ENCODE peak calls at places on chromosomes 3 and 15, in four cellular contexts. O is pancreas, A is SK-N-SH, N is A549. S is an unnamed sample.

GRCh38 chr3:95341314-95341713 is 1278.5 kb downstream of the NSUN3 start:
- DNase-seq in N (no peak), A (no peak), O (peak), S (no peak)

GRCh38 chr3:136711277-136711676 is 40.9 kb downstream of the STAG1 start:
- DNase-seq in O (no peak), A (no peak), N (no peak), S (no peak)

GRCh38 chr15:65085990-65086679 is 9.6 kb downstream of the KBTBD13 start:
- DNase-seq in N (peak), O (peak), A (peak), S (no peak)

GRCh38 chr3:23926246-23926645 is 9.3 kb downstream of the RPL15 start:
- DNase-seq in O (no peak), N (no peak), A (no peak), S (no peak)

GRCh38 chr3:59563072-59563605 is 513.3 kb upstream of the CFAP20DC start:
- DNase-seq in N (no peak), A (no peak), O (no peak), S (no peak)

GRCh38 chr3:127680146-127680661 is 7.5 kb downstream of the ABTB1 start:
- DNase-seq in O (no peak), N (no peak), A (no peak), S (peak)

GRCh38 chr3:134852893-134853351 is 57.9 kb downstream of the EPHB1 start:
- DNase-seq in A (no peak), O (no peak), N (no peak), S (no peak)

GRCh38 chr3:145133281-145133680 is 1027.7 kb downstream of the PLOD2 start:
- DNase-seq in A (no peak), O (no peak), N (no peak), S (no peak)

GRCh38 chr3:46466273-46466672 is 1.6 kb upstream of the LTF start:
- DNase-seq in A (no peak), N (no peak), O (peak), S (no peak)

GRCh38 chr3:137770821-137771399 is 6.8 kb downstream of the SOX14 start:
- DNase-seq in A (peak), O (no peak), N (no peak), S (no peak)

GRCh38 chr3:23084367-23084766 is 118.8 kb upstream of the UBE2E2 start:
- DNase-seq in O (no peak), N (no peak), A (no peak), S (no peak)

GRCh38 chr15:51311510-51311909 is 26.9 kb downstream of the CYP19A1 start:
- DNase-seq in A (no peak), N (no peak), O (no peak), S (no peak)

GRCh38 chr15:29337156-29337959 is 67.7 kb upstream of the NSMCE3 start:
- DNase-seq in O (peak), N (no peak), A (no peak), S (no peak)

GRCh38 chr3:63993653-63994079 is 29.6 kb downstream of the PSMD6 start:
- DNase-seq in N (peak), A (peak), O (peak), S (peak)

GRCh38 chr3:69186575-69187093 is 64.2 kb upstream of the LMOD3 start:
- DNase-seq in O (no peak), A (no peak), N (no peak), S (no peak)

GRCh38 chr3:142888099-142888483 is 792 bp downstream of the PCOLCE2 start:
- DNase-seq in O (peak), A (peak), N (peak), S (no peak)

GRCh38 chr15:100341662-100342560 is at the start of gene ADAMTS17:
- DNase-seq in A (peak), N (peak), O (peak), S (peak)

GRCh38 chr3:71142440-71143161 is 440.9 kb downstream of the FOXP1 start:
- DNase-seq in O (no peak), N (no peak), A (no peak), S (no peak)

GRCh38 chr15:65912235-65912634 is 42.9 kb downstream of the RAB11A start:
- DNase-seq in O (no peak), A (no peak), N (no peak), S (no peak)

GRCh38 chr15:29126208-29126536 is 143.4 kb downstream of the NSMCE3 start:
- DNase-seq in A (no peak), O (no peak), N (no peak), S (no peak)

GRCh38 chr3:186680869-186681268 is 15.1 kb downstream of the HRG start:
- DNase-seq in A (no peak), N (no peak), O (no peak), S (no peak)

GRCh38 chr3:47313341-47314055 is 30.8 kb downstream of the KLHL18 start:
- DNase-seq in O (no peak), A (no peak), N (no peak), S (no peak)

GRCh38 chr3:59774613-59775012 is 724.8 kb upstream of the CFAP20DC start:
- DNase-seq in O (no peak), N (no peak), A (no peak), S (no peak)

GRCh38 chr3:167657684-167658225 is 4.0 kb upstream of the WDR49 start:
- DNase-seq in A (no peak), O (no peak), N (no peak), S (no peak)

GRCh38 chr15:60708684-60709083 is 229.7 kb upstream of the ICE2 start:
- DNase-seq in O (no peak), N (no peak), A (no peak), S (no peak)

GRCh38 chr3:49745986-49746385 is 22.2 kb upstream of the GMPPB start:
- DNase-seq in N (no peak), O (no peak), A (no peak), S (no peak)

GRCh38 chr15:29061746-29062660 is 176.2 kb downstream of the APBA2 start:
- DNase-seq in A (no peak), O (no peak), N (no peak), S (peak)

GRCh38 chr15:68012911-68013310 is 41.2 kb upstream of the PIAS1 start:
- DNase-seq in O (no peak), N (peak), A (no peak), S (no peak)

GRCh38 chr15:70164910-70165791 is 67.4 kb upstream of the TLE3 start:
- DNase-seq in N (no peak), A (no peak), O (peak), S (peak)

GRCh38 chr3:141393151-141394076 is 25.1 kb downstream of the ZBTB38 start:
- DNase-seq in O (no peak), N (no peak), A (peak), S (no peak)
- TF ChIP-seq CTCF in O (no peak), N (no peak), A (no peak), S (no peak)

GRCh38 chr3:132659370-132660055 is at the start of gene ACAD11:
- DNase-seq in A (peak), N (peak), O (peak), S (peak)

GRCh38 chr3:132660056-132660744 is at the start of gene UBA5:
- DNase-seq in A (peak), O (peak), N (peak), S (peak)

GRCh38 chr3:132661120-132661519 is 991 bp downstream of the UBA5 start:
- DNase-seq in O (no peak), A (no peak), N (no peak), S (no peak)

GRCh38 chr3:132662212-132662611 is 2.1 kb downstream of the UBA5 start:
- DNase-seq in A (no peak), N (no peak), O (no peak), S (no peak)

DNA sequence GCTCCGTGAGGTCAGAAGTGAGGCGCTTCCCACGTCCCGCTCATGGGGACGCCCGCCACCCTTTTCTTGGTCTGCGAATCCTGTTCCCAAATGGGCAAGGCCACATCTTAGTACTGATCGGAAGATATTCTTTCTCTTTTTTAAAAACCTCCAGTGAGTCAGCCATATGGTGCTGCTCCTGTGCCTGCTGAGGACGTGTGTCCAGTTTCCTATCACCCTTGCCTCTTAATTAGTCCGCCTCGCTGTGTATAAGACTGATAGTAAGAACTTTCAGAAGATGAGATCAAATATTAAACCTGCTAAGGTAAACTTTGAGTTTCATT is 577 bp downstream of the UBA5 start:
- DNase-seq in A (peak), O (no peak), N (no peak), S (no peak)
- H3K27ac ChIP-seq in A (peak), O (peak), N (peak), S (peak)

DNA sequence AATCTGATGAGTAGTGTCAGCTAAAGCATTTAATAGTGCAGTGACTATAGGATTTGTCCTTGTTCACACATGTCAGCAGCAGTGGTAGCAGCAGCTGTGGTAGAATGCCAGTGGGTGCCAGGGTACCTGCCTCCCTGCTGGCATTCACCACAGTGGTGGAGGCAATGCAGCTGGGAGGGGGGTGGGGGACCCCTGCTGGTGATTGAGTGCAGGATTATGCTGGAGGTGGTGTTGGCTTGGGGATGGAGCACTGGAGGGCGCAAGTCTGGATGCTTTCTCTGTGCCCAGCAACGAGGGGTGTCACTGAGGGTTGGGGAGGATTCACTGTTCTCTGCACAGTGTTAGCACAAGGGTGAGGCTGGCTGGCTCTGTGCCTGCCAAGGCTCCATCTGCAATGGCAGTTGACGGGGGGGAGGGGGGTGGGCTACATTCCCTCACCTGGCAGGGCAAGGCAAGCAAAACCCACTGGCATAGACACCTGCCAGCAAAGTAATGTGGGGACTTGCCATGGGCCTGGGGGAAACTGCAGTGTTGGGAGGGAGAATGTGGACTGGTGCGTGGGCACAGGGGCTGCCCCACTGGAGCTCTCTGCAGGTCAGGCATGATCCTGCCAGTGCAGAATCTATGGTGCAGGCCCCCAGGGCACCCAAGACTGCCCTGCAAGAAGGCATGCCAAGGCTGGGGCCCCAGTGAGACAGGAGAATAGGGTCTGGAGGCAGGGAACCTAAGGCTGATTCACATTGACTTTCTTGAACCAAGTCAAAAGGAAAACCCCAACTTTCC is 64.3 kb downstream of the MINDY4B start:
- DNase-seq in N (no peak), A (no peak), O (no peak), S (no peak)
- TF ChIP-seq CTCF in N (no peak), A (no peak), O (no peak), S (no peak)

GRCh38 chr3:66353039-66353438 is 132.2 kb downstream of the SLC25A26 start:
- DNase-seq in N (no peak), O (no peak), A (no peak), S (no peak)

GRCh38 chr3:66354561-66354960 is 133.8 kb downstream of the SLC25A26 start:
- DNase-seq in O (no peak), N (no peak), A (no peak), S (no peak)

GRCh38 chr3:66353530-66353929 is 132.7 kb downstream of the SLC25A26 start:
- DNase-seq in N (no peak), O (no peak), A (no peak), S (no peak)

GRCh38 chr3:66355394-66355793 is 134.6 kb downstream of the SLC25A26 start:
- DNase-seq in A (no peak), O (no peak), N (no peak), S (no peak)

DNA sequence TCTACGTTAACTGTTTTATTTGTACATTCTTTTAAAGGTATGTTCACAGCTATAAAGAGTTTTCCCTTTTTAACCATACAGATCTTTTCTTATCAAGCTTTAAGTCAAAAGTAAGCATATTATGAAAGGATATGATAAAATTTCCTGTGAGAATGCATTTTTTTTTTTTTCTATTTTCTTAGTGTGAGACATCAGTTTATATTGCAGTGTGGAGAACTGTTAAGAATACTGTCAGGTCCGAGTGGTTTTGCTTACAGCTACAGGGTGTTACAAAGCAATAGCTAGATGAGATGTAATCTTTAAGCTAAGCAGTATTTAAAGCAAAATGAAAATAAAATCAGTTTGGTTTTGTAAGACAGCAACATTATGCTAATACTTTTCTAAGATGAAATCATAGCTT is 133.2 kb downstream of the SLC25A26 start:
- DNase-seq in O (no peak), N (no peak), A (no peak), S (no peak)
- H3K27ac ChIP-seq in O (no peak), N (no peak), A (no peak), S (no peak)

GRCh38 chr15:38453971-38454686 is at the start of gene FAM98B:
- DNase-seq in A (peak), O (peak), N (peak), S (peak)
- TF ChIP-seq CTCF in A (no peak), O (no peak), N (no peak), S (no peak)